ENCODE peak calls at places on chromosomes 3 and 15, in seven cellular contexts. One of them, this sample, is unnamed. For H3K9me3, the result is how much of the 10 kb centered on the place peaks cover.

GRCh38 chr3:126572343-126572742 is 13.6 kb upstream of the C3orf22 start:
- DNase-seq in prostate gland: no peak
- DNase-seq in A549: no peak
- DNase-seq in IMR-90: no peak
- DNase-seq in heart left ventricle: no peak
- DNase-seq in endodermal cell: peak
- DNase-seq in left ventricle myocardium inferior: no peak
- DNase-seq in this sample: no peak

GRCh38 chr3:13627681-13628080 is 78.8 kb downstream of the FBLN2 start:
- DNase-seq in prostate gland: no peak
- DNase-seq in endodermal cell: no peak
- DNase-seq in IMR-90: no peak
- DNase-seq in left ventricle myocardium inferior: no peak
- DNase-seq in A549: no peak
- DNase-seq in heart left ventricle: peak
- DNase-seq in this sample: no peak

GRCh38 chr3:68893600-68894239 is 38.6 kb downstream of the TAFA4 start:
- DNase-seq in endodermal cell: no peak
- DNase-seq in heart left ventricle: no peak
- DNase-seq in left ventricle myocardium inferior: no peak
- DNase-seq in A549: peak
- DNase-seq in IMR-90: peak
- DNase-seq in prostate gland: no peak
- DNase-seq in this sample: no peak

GRCh38 chr3:50554553-50554952 is 13.0 kb downstream of the C3orf18 start:
- DNase-seq in left ventricle myocardium inferior: no peak
- DNase-seq in IMR-90: no peak
- DNase-seq in heart left ventricle: no peak
- DNase-seq in prostate gland: no peak
- DNase-seq in A549: no peak
- DNase-seq in endodermal cell: no peak
- DNase-seq in this sample: no peak

GRCh38 chr3:194165619-194166018 is 29.7 kb downstream of the HES1 start:
- DNase-seq in prostate gland: no peak
- DNase-seq in IMR-90: no peak
- DNase-seq in heart left ventricle: no peak
- DNase-seq in left ventricle myocardium inferior: no peak
- DNase-seq in A549: no peak
- DNase-seq in endodermal cell: no peak
- DNase-seq in this sample: no peak

GRCh38 chr3:110804856-110805255 is 266.8 kb upstream of the NECTIN3 start:
- DNase-seq in heart left ventricle: no peak
- DNase-seq in left ventricle myocardium inferior: no peak
- DNase-seq in A549: no peak
- DNase-seq in IMR-90: no peak
- DNase-seq in endodermal cell: no peak
- DNase-seq in prostate gland: no peak
- DNase-seq in this sample: no peak

GRCh38 chr3:186077466-186077865 is 31.4 kb downstream of the ETV5 start:
- DNase-seq in heart left ventricle: no peak
- DNase-seq in prostate gland: no peak
- DNase-seq in IMR-90: no peak
- DNase-seq in endodermal cell: no peak
- DNase-seq in A549: no peak
- DNase-seq in left ventricle myocardium inferior: no peak
- DNase-seq in this sample: no peak

GRCh38 chr15:72774696-72775383 is 8.7 kb downstream of the ADPGK start:
- DNase-seq in heart left ventricle: no peak
- DNase-seq in A549: no peak
- DNase-seq in IMR-90: no peak
- DNase-seq in endodermal cell: no peak
- DNase-seq in left ventricle myocardium inferior: no peak
- DNase-seq in prostate gland: no peak
- DNase-seq in this sample: no peak

GRCh38 chr3:14248849-14249523 is 70.4 kb downstream of the LSM3 start:
- DNase-seq in endodermal cell: no peak
- DNase-seq in A549: no peak
- DNase-seq in IMR-90: no peak
- DNase-seq in heart left ventricle: no peak
- DNase-seq in prostate gland: peak
- DNase-seq in left ventricle myocardium inferior: no peak
- DNase-seq in this sample: no peak

GRCh38 chr15:63283126-63283525 is 5.7 kb downstream of the APH1B start:
- DNase-seq in IMR-90: no peak
- DNase-seq in heart left ventricle: no peak
- DNase-seq in left ventricle myocardium inferior: peak
- DNase-seq in endodermal cell: no peak
- DNase-seq in A549: no peak
- DNase-seq in prostate gland: no peak
- DNase-seq in this sample: no peak

GRCh38 chr3:191141728-191142127 is 57.3 kb upstream of the OSTN start:
- DNase-seq in prostate gland: no peak
- DNase-seq in IMR-90: peak
- DNase-seq in left ventricle myocardium inferior: no peak
- DNase-seq in A549: peak
- DNase-seq in endodermal cell: no peak
- DNase-seq in heart left ventricle: no peak
- DNase-seq in this sample: no peak

GRCh38 chr3:71512544-71512943 is 71.0 kb downstream of the FOXP1 start:
- DNase-seq in A549: no peak
- DNase-seq in IMR-90: no peak
- DNase-seq in left ventricle myocardium inferior: no peak
- DNase-seq in endodermal cell: peak
- DNase-seq in prostate gland: no peak
- DNase-seq in heart left ventricle: no peak
- DNase-seq in this sample: no peak

DNA sequence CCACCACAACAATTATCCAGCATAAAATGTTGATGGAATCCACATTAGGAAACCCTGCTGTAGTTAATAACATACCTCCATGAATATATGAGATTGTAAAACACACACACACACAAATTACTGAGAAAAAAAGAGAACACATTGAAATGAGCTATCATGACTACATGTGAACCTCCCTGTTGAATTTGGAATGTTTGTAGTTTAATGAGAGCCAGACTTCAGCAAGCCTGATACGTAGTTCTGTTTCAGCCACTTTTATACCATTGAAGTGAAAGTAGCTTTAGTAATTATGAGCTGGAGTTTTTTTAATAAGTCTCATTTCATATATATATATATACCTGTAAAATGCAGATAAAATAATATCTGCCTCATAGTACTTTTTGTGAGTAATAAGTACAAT is 1146.4 kb downstream of the NAALADL2 start:
- DNase-seq in endodermal cell: no peak
- DNase-seq in prostate gland: no peak
- DNase-seq in heart left ventricle: no peak
- DNase-seq in left ventricle myocardium inferior: no peak
- DNase-seq in IMR-90: no peak
- DNase-seq in A549: no peak
- DNase-seq in this sample: no peak
- TF ChIP-seq CTCF in endodermal cell: no peak
- TF ChIP-seq CTCF in prostate gland: no peak
- TF ChIP-seq CTCF in heart left ventricle: no peak
- TF ChIP-seq CTCF in left ventricle myocardium inferior: no peak
- TF ChIP-seq CTCF in IMR-90: no peak
- TF ChIP-seq CTCF in A549: no peak
- TF ChIP-seq CTCF in this sample: no peak

DNA sequence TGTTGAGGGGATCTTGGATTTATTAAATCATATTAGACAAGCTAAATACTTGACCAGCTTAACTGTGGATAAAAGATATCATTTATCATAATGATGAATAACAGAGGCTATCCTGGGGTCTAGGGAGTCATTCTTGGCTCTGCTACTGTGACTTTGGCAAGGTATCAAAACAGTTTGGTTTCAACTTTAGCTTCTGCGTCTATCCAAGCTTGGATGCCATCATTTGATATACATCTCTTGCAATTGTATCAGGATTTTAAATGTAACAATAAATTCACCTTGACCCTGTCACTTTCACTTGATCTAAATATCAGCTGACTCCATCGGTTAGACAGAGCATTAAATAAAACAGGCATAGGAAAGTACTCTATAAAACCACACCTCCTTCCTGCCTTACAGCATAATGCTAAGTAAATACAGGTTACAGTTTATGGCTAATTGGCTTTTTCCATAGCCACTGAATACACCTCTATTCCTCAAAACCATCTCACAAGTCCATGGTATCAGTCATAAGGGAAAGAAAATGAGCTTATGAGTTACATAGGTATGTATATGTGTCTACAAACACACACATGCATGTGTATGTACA is 262.9 kb downstream of the CTNNB1 start:
- DNase-seq in IMR-90: no peak
- DNase-seq in left ventricle myocardium inferior: no peak
- DNase-seq in prostate gland: no peak
- DNase-seq in heart left ventricle: no peak
- DNase-seq in A549: no peak
- DNase-seq in endodermal cell: no peak
- DNase-seq in this sample: no peak
- H3K27ac ChIP-seq in IMR-90: no peak
- H3K27ac ChIP-seq in left ventricle myocardium inferior: no peak
- H3K27ac ChIP-seq in prostate gland: no peak
- H3K27ac ChIP-seq in heart left ventricle: no peak
- H3K27ac ChIP-seq in A549: no peak
- H3K27ac ChIP-seq in endodermal cell: no peak
- H3K27ac ChIP-seq in this sample: no peak

GRCh38 chr3:196756738-196757137 is 17.1 kb downstream of the PAK2 start:
- DNase-seq in endodermal cell: no peak
- DNase-seq in left ventricle myocardium inferior: no peak
- DNase-seq in A549: no peak
- DNase-seq in heart left ventricle: no peak
- DNase-seq in IMR-90: no peak
- DNase-seq in prostate gland: no peak
- DNase-seq in this sample: no peak
- H3K9me3 ChIP-seq in endodermal cell: half or more
- H3K9me3 ChIP-seq in left ventricle myocardium inferior: under half
- H3K9me3 ChIP-seq in A549: under half
- H3K9me3 ChIP-seq in heart left ventricle: under half
- H3K9me3 ChIP-seq in IMR-90: under half
- H3K9me3 ChIP-seq in prostate gland: under half
- H3K9me3 ChIP-seq in this sample: under half

DNA sequence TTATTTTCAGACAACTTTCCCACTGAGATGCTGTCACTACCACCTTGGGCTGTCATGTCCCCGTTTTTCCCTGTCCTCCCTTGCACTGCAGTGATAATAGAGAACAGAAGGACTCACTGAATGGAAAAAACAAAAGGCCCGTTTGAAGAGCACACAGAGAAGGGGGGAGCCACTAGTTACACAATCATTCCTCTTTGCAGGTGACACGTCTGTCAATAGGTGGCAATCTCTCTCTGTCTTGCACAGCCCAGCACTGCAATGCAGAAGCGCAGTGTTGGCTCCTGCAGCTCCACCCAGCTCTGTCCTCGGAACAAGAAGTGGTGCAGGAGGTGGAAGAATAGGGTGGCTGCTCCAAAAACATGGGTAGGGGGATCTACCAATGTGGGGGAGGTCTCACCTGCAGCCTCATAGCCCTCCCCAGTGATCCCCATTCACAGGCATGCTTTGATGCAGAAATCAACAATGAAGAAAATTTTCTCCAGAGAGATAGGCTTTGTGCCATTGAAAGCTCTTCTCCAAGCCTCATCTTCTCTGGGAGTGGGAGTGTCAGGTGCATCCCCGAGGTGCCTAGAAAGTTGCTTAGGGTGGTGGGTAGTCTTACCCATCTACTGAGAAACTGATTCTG is 31.8 kb downstream of the FSTL1 start:
- DNase-seq in IMR-90: no peak
- DNase-seq in A549: peak
- DNase-seq in heart left ventricle: no peak
- DNase-seq in prostate gland: peak
- DNase-seq in endodermal cell: peak
- DNase-seq in left ventricle myocardium inferior: peak
- DNase-seq in this sample: no peak
- TF ChIP-seq CTCF in IMR-90: peak
- TF ChIP-seq CTCF in A549: peak
- TF ChIP-seq CTCF in heart left ventricle: peak
- TF ChIP-seq CTCF in prostate gland: peak
- TF ChIP-seq CTCF in endodermal cell: peak
- TF ChIP-seq CTCF in left ventricle myocardium inferior: peak
- TF ChIP-seq CTCF in this sample: no peak